ENCODE peak calls at places on chromosomes 7 and 10, in five cellular contexts. One of them, this sample, is unnamed.

GRCh38 chr7:154720016-154720415 is 282.9 kb downstream of the PAXIP1 start:
- DNase-seq in NCI-H1105: peak; percentile 81
- DNase-seq in NCI-H1417: no peak
- DNase-seq in Daoy: no peak
- DNase-seq in astrocyte: no peak
- DNase-seq in this sample: no peak

GRCh38 chr10:52314007-52314821 is at the start of gene DKK1:
- DNase-seq in NCI-H1105: no peak
- DNase-seq in NCI-H1417: no peak
- DNase-seq in Daoy: peak; percentile 80
- DNase-seq in astrocyte: peak; percentile 49
- DNase-seq in this sample: peak; percentile 28

GRCh38 chr10:69957516-69958231 is 95.0 kb upstream of the MACROH2A2 start:
- DNase-seq in NCI-H1105: no peak
- DNase-seq in NCI-H1417: no peak
- DNase-seq in Daoy: no peak
- DNase-seq in astrocyte: no peak
- DNase-seq in this sample: no peak

GRCh38 chr10:101565370-101565900 is 22.6 kb downstream of the POLL start:
- DNase-seq in NCI-H1105: no peak
- DNase-seq in NCI-H1417: no peak
- DNase-seq in Daoy: no peak
- DNase-seq in astrocyte: no peak
- DNase-seq in this sample: no peak

GRCh38 chr7:28309684-28310083 is 102.6 kb upstream of the CREB5 start:
- DNase-seq in NCI-H1105: no peak
- DNase-seq in NCI-H1417: no peak
- DNase-seq in Daoy: no peak
- DNase-seq in astrocyte: no peak
- DNase-seq in this sample: no peak

GRCh38 chr7:65369843-65370242 is 3.8 kb upstream of the ZNF92 start:
- DNase-seq in NCI-H1105: no peak
- DNase-seq in NCI-H1417: no peak
- DNase-seq in Daoy: no peak
- DNase-seq in astrocyte: no peak
- DNase-seq in this sample: no peak

GRCh38 chr10:78332013-78332412 is 298.4 kb downstream of the RPS24 start:
- DNase-seq in NCI-H1105: no peak
- DNase-seq in NCI-H1417: no peak
- DNase-seq in Daoy: no peak
- DNase-seq in astrocyte: no peak
- DNase-seq in this sample: no peak

GRCh38 chr7:8885480-8885879 is 452.1 kb downstream of the NXPH1 start:
- DNase-seq in NCI-H1105: no peak
- DNase-seq in NCI-H1417: no peak
- DNase-seq in Daoy: no peak
- DNase-seq in astrocyte: no peak
- DNase-seq in this sample: no peak

GRCh38 chr7:32154797-32155196 is 84.6 kb upstream of the PDE1C start:
- DNase-seq in NCI-H1105: no peak
- DNase-seq in NCI-H1417: no peak
- DNase-seq in Daoy: peak; percentile 78
- DNase-seq in astrocyte: peak; percentile 25
- DNase-seq in this sample: no peak

GRCh38 chr7:44212581-44213184 is 11.9 kb downstream of the YKT6 start:
- DNase-seq in NCI-H1105: no peak
- DNase-seq in NCI-H1417: no peak
- DNase-seq in Daoy: no peak
- DNase-seq in astrocyte: no peak
- DNase-seq in this sample: no peak